ENCODE peak calls at places on chromosomes 5 and 9, in ten cellular contexts. I is GOT3; G is A549; N is NCI-H1092 treated with DMSO at 0.1 percent for 48 hours; K is stimulated activated CD8-positive, alpha-beta memory T cell treated with anti-CD3 and anti-CD28 coated beads, Interleukin-7, amount 100 ng/mL, for 1 hour; R is AG09319; F is Caco-2; Z is M059J; D is fibroblast of the conjunctiva; X is astrocyte of the spinal cord. E is an unnamed sample.

GRCh38 chr9:69874301-69875060 is 53.9 kb downstream of the CFAP95 start:
- DNase-seq in I (no peak), G (no peak), N (no peak), K (no peak), R (no peak), F (no peak), Z (peak), D (no peak), X (peak), E (no peak)

GRCh38 chr5:581941-582340 is 30.2 kb upstream of the CEP72 start:
- DNase-seq in I (no peak), G (no peak), N (no peak), K (no peak), R (no peak), F (no peak), Z (no peak), D (no peak), X (no peak), E (no peak)

GRCh38 chr5:132375957-132376356 is 6.4 kb downstream of the SLC22A5 start:
- DNase-seq in I (no peak), G (no peak), N (no peak), K (no peak), R (no peak), F (no peak), Z (no peak), D (no peak), X (no peak), E (no peak)

GRCh38 chr5:172104021-172104420 is 84.0 kb downstream of the STK10 start:
- DNase-seq in I (no peak), G (no peak), N (no peak), K (no peak), R (no peak), F (no peak), Z (peak), D (no peak), X (no peak), E (no peak)

GRCh38 chr5:42641321-42642005 is 115.2 kb upstream of the CCDC152 start:
- DNase-seq in I (no peak), G (no peak), N (no peak), K (no peak), R (no peak), F (no peak), Z (peak), D (no peak), X (no peak), E (no peak)

GRCh38 chr5:52177193-52177592 is 610.5 kb upstream of the ITGA1 start:
- DNase-seq in I (no peak), G (no peak), N (no peak), K (no peak), R (no peak), F (no peak), Z (no peak), D (no peak), X (no peak), E (no peak)

GRCh38 chr5:60842859-60843692 is 993 bp downstream of the ELOVL7 start:
- DNase-seq in I (no peak), G (peak), N (peak), K (no peak), R (no peak), F (peak), Z (peak), D (no peak), X (peak), E (no peak)

GRCh38 chr5:78243639-78244038 is 50.9 kb downstream of the AP3B1 start:
- DNase-seq in I (no peak), G (no peak), N (no peak), K (no peak), R (peak), F (no peak), Z (peak), D (no peak), X (peak), E (peak)

GRCh38 chr9:75964431-75964830 is 74.0 kb downstream of the PCSK5 start:
- DNase-seq in I (no peak), G (no peak), N (no peak), K (no peak), R (no peak), F (no peak), Z (peak), D (no peak), X (no peak), E (no peak)

GRCh38 chr9:70510157-70510770 is 95.8 kb upstream of the KLF9 start:
- DNase-seq in I (no peak), G (peak), N (no peak), K (no peak), R (no peak), F (no peak), Z (peak), D (no peak), X (no peak), E (no peak)

GRCh38 chr5:113489299-113489698 is 1.0 kb upstream of the MCC start:
- DNase-seq in I (peak), G (peak), N (no peak), K (no peak), R (peak), F (no peak), Z (peak), D (peak), X (peak), E (peak)

GRCh38 chr9:130327781-130328348 is 62.3 kb downstream of the HMCN2 start:
- DNase-seq in I (no peak), G (no peak), N (no peak), K (no peak), R (no peak), F (no peak), Z (no peak), D (no peak), X (no peak), E (peak)

GRCh38 chr9:82645591-82645990 is 417.4 kb downstream of the RASEF start:
- DNase-seq in I (no peak), G (no peak), N (no peak), K (no peak), R (no peak), F (no peak), Z (peak), D (no peak), X (peak), E (no peak)

GRCh38 chr5:180070726-180071417 is 687 bp downstream of the RNF130 start:
- DNase-seq in I (no peak), G (peak), N (peak), K (no peak), R (no peak), F (no peak), Z (peak), D (peak), X (peak), E (no peak)

GRCh38 chr5:134125195-134126015 is 10.9 kb downstream of the TCF7 start:
- DNase-seq in I (peak), G (no peak), N (peak), K (no peak), R (peak), F (no peak), Z (peak), D (peak), X (peak), E (peak)

GRCh38 chr9:120692901-120693573 is 21.2 kb downstream of the MEGF9 start:
- DNase-seq in I (no peak), G (no peak), N (no peak), K (no peak), R (no peak), F (no peak), Z (no peak), D (no peak), X (peak), E (peak)

GRCh38 chr5:73122875-73123810 is 2.8 kb downstream of the TMEM171 start:
- DNase-seq in I (no peak), G (no peak), N (no peak), K (no peak), R (peak), F (no peak), Z (peak), D (peak), X (peak), E (peak)

GRCh38 chr5:109865636-109866035 is 175.9 kb downstream of the MAN2A1 start:
- DNase-seq in I (peak), G (no peak), N (no peak), K (no peak), R (peak), F (no peak), Z (peak), D (peak), X (peak), E (peak)

GRCh38 chr9:116157436-116158138 is 4.0 kb downstream of the PAPPA start:
- DNase-seq in I (no peak), G (peak), N (no peak), K (no peak), R (no peak), F (no peak), Z (peak), D (no peak), X (peak), E (no peak)

GRCh38 chr9:90767523-90768100 is 34.0 kb upstream of the SYK start:
- DNase-seq in I (no peak), G (no peak), N (no peak), K (no peak), R (no peak), F (no peak), Z (no peak), D (no peak), X (peak), E (no peak)

GRCh38 chr9:112921549-112921948 is 30.9 kb upstream of the SLC46A2 start:
- DNase-seq in I (no peak), G (no peak), N (peak), K (no peak), R (no peak), F (peak), Z (peak), D (peak), X (peak), E (peak)

GRCh38 chr5:167945542-167946384 is 345.7 kb upstream of the WWC1 start:
- DNase-seq in I (peak), G (no peak), N (no peak), K (no peak), R (no peak), F (no peak), Z (peak), D (peak), X (peak), E (peak)

GRCh38 chr9:79663299-79663698 is 91.5 kb downstream of the TLE4 start:
- DNase-seq in I (no peak), G (no peak), N (no peak), K (no peak), R (no peak), F (no peak), Z (no peak), D (no peak), X (peak), E (no peak)

GRCh38 chr9:14097215-14097614 is 216.7 kb downstream of the NFIB start:
- DNase-seq in I (no peak), G (no peak), N (no peak), K (no peak), R (no peak), F (no peak), Z (peak), D (no peak), X (peak), E (peak)

GRCh38 chr9:32525506-32525905 is 490 bp downstream of the RIGI start:
- DNase-seq in I (no peak), G (no peak), N (no peak), K (no peak), R (no peak), F (no peak), Z (no peak), D (no peak), X (peak), E (no peak)

GRCh38 chr5:128040927-128041326 is 42.6 kb upstream of the SLC12A2 start:
- DNase-seq in I (no peak), G (no peak), N (no peak), K (no peak), R (no peak), F (no peak), Z (peak), D (no peak), X (no peak), E (no peak)

GRCh38 chr9:130962418-130963316 is 23.6 kb upstream of the FIBCD1 start:
- DNase-seq in I (no peak), G (peak), N (no peak), K (no peak), R (peak), F (no peak), Z (peak), D (peak), X (peak), E (peak)

GRCh38 chr9:108056805-108057386 is 567.3 kb upstream of the KLF4 start:
- DNase-seq in I (no peak), G (peak), N (no peak), K (no peak), R (no peak), F (no peak), Z (peak), D (peak), X (peak), E (peak)

GRCh38 chr5:116600876-116601275 is 26.3 kb upstream of the SEMA6A start:
- DNase-seq in I (no peak), G (no peak), N (no peak), K (no peak), R (no peak), F (no peak), Z (no peak), D (peak), X (peak), E (peak)

GRCh38 chr9:135307314-135307713 is 172.3 kb upstream of the PPP1R26 start:
- DNase-seq in I (no peak), G (no peak), N (no peak), K (no peak), R (no peak), F (no peak), Z (no peak), D (no peak), X (no peak), E (no peak)

GRCh38 chr9:134355561-134356278 is 29.5 kb downstream of the RXRA start:
- DNase-seq in I (no peak), G (no peak), N (no peak), K (no peak), R (no peak), F (peak), Z (no peak), D (no peak), X (no peak), E (no peak)

E was measured in skeletal muscle cell.